ENCODE peak calls at places on chromosomes 2 and 18, in nine cellular contexts. B, P, G, K, I, R, C, F and E are unnamed samples.
A peak's percentile ranks its signal among the peaks of the same experiment; 100 is the strongest.

GRCh38 chr2:231039294-231039664 is 2.0 kb downstream of the C2orf72 start:
- DNase-seq in B (no peak), P (no peak), G (no peak), K (no peak), I (no peak), R (no peak), C (no peak), F (no peak), E (no peak)

GRCh38 chr2:238939074-238939473 is 91.2 kb downstream of the TWIST2 start:
- DNase-seq in B (no peak), P (no peak), G (no peak), K (no peak), I (no peak), R (no peak), C (no peak), F (no peak), E (no peak)

GRCh38 chr2:47083886-47084682 is 71.0 kb downstream of the STPG4 start:
- DNase-seq in B (no peak), P (no peak), G (no peak), K (no peak), I (no peak), R (no peak), C (no peak), F (no peak), E (no peak)

GRCh38 chr2:230922951-230923717 is 1.9 kb downstream of the GPR55 start:
- DNase-seq in B (no peak), P (no peak), G (no peak), K (no peak), I (no peak), R (no peak), C (no peak), F (no peak), E (no peak)

GRCh38 chr2:231614559-231615057 is 21.9 kb downstream of the TEX44 start:
- DNase-seq in B (no peak), P (no peak), G (no peak), K (no peak), I (no peak), R (no peak), C (no peak), F (no peak), E (no peak)

GRCh38 chr18:7000484-7001096 is 117.0 kb downstream of the LAMA1 start:
- DNase-seq in B (no peak), P (peak; percentile 36), G (peak; percentile 31), K (no peak), I (peak; percentile 53), R (peak; percentile 4), C (peak; percentile 62), F (peak; percentile 56), E (peak; percentile 9)

GRCh38 chr2:33210626-33211025 is 263.9 kb downstream of the LTBP1 start:
- DNase-seq in B (no peak), P (no peak), G (peak; percentile 2), K (peak; percentile 99), I (peak; percentile 89), R (no peak), C (peak; percentile 97), F (peak; percentile 10), E (peak; percentile 94)

GRCh38 chr2:70684846-70685622 is 83.0 kb downstream of the ADD2 start:
- DNase-seq in B (no peak), P (no peak), G (no peak), K (no peak), I (peak; percentile 7), R (no peak), C (no peak), F (no peak), E (no peak)

GRCh38 chr2:20052229-20052871 is 922 bp upstream of the LAPTM4A start:
- DNase-seq in B (peak; percentile 78), P (no peak), G (no peak), K (peak; percentile 34), I (peak; percentile 58), R (peak; percentile 15), C (no peak), F (peak; percentile 15), E (no peak)

GRCh38 chr2:144523606-144524131 is 3.8 kb upstream of the ZEB2 start:
- DNase-seq in B (no peak), P (no peak), G (peak; percentile 51), K (no peak), I (no peak), R (peak; percentile 50), C (peak; percentile 42), F (peak; percentile 74), E (peak; percentile 36)
- TF ChIP-seq EZH2 in B (no peak), P (no peak), G (no peak), K (no peak), I (no peak), R (no peak), C (no peak), F (no peak), E (no peak)

GRCh38 chr2:12455626-12456025 is 261.1 kb upstream of the TRIB2 start:
- DNase-seq in B (no peak), P (no peak), G (no peak), K (no peak), I (no peak), R (no peak), C (peak; percentile 78), F (no peak), E (no peak)
- H3K27ac ChIP-seq in B (peak overlapping the region; percentile 79), P (no peak overlapping the region), G (no peak overlapping the region), K (no peak overlapping the region), I (no peak overlapping the region), R (no peak overlapping the region), C (no peak overlapping the region), F (no peak overlapping the region), E (no peak overlapping the region)

GRCh38 chr2:79253375-79253774 is 93.8 kb upstream of the REG3A start:
- DNase-seq in B (no peak), P (no peak), G (no peak), K (no peak), I (no peak), R (no peak), C (no peak), F (no peak), E (no peak)
- TF ChIP-seq EZH2 in B (no peak), P (no peak), G (no peak), K (no peak), I (no peak), R (no peak), C (no peak), F (no peak), E (no peak)

DNA sequence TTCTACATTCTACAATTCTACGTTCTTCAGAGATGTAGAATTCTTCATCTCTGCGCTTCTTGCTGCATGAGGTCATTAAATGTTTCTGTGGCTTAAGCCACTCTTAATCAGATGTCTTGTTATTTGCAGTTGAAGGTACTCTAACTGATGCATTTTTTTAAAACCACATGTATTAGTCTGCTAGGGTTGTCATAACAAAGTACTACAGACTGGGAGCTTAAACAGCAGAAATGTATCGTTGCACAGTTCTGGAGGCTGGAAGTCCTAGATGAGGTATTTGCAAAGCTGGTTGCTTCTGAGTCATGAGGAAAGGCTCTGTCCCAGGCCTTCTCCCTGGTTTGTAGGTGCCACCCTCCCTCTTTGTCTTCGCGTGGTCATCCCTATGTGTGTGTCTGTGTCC is 176.3 kb upstream of the GLI2 start:
- DNase-seq in B (peak; percentile 89), P (no peak), G (no peak), K (peak; percentile 100), I (peak; percentile 14), R (no peak), C (peak; percentile 98), F (no peak), E (no peak)
- H3K27ac ChIP-seq in B (no peak overlapping the region), P (no peak overlapping the region), G (no peak overlapping the region), K (peak overlapping the region; percentile 88), I (no peak overlapping the region), R (no peak overlapping the region), C (peak overlapping the region; percentile 87), F (no peak overlapping the region), E (no peak overlapping the region)

GRCh38 chr18:905307-905947 is 756 bp downstream of the ADCYAP1 start:
- DNase-seq in B (no peak), P (no peak), G (peak; percentile 45), K (no peak), I (no peak), R (no peak), C (no peak), F (peak; percentile 42), E (no peak)
- TF ChIP-seq EZH2 in B (no peak), P (no peak), G (peak; percentile 1), K (peak; percentile 33), I (no peak), R (peak; percentile 28), C (peak; percentile 27), F (no peak), E (peak; percentile 20)

DNA sequence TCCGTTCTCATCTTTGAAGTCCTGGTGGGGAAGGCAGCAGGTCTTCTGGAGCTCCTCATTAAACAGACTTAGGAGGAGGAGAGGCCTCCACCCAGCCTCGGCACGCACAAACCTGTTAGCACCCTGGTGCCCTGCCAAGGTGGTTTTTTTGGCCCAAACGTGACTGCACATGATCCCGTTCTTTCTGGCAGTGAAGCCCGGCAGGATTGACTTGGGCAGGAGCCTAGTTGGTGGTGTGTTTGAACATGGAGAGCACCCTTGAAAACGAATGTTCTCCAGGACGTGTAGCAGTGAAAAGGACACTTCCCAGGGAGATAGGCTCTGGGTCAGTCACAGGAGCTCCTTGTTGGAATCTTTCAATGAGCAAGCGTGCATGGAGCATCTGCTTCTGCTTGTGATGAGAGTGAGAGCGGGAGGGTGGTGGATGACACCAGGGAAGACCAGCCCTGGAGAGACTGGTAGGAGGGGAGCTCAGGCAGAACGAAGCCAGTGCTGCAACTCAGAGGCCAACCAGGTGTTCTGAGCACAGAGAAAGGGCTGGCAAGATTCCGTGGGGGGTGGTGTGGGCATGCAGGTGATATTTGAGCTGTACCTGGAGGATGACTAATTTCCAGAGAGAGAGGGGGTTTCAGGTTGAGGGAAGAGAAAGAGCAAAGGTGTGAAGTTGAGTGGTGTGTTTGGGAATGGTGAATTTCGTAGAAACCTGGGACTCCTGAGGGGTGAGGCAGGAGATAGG is 73.8 kb downstream of the TANC1 start:
- DNase-seq in B (no peak), P (no peak), G (no peak), K (no peak), I (peak; percentile 29), R (no peak), C (no peak), F (no peak), E (no peak)
- H3K27ac ChIP-seq in B (no peak overlapping the region), P (no peak overlapping the region), G (no peak overlapping the region), K (no peak overlapping the region), I (no peak overlapping the region), R (no peak overlapping the region), C (no peak overlapping the region), F (no peak overlapping the region), E (no peak overlapping the region)

GRCh38 chr18:37343542-37343851 is 222.1 kb downstream of the CELF4 start:
- DNase-seq in B (no peak), P (no peak), G (no peak), K (no peak), I (no peak), R (no peak), C (no peak), F (no peak), E (no peak)
- TF ChIP-seq EZH2 in B (no peak), P (no peak), G (no peak), K (no peak), I (no peak), R (no peak), C (no peak), F (no peak), E (no peak)

GRCh38 chr2:3651686-3652516 is 6.1 kb upstream of the ALLC start:
- DNase-seq in B (no peak), P (peak; percentile 35), G (peak; percentile 91), K (peak; percentile 34), I (peak; percentile 6), R (peak; percentile 54), C (peak; percentile 50), F (peak; percentile 88), E (peak; percentile 19)
- H3K27ac ChIP-seq in B (no peak overlapping the region), P (peak overlapping the region; percentile 46), G (no peak overlapping the region), K (no peak overlapping the region), I (no peak overlapping the region), R (no peak overlapping the region), C (peak overlapping the region; percentile 7), F (peak overlapping the region; percentile 91), E (no peak overlapping the region)